ENCODE peak calls at places on chromosomes 12 and 14, in five cellular contexts. B is BE2C, G is Calu3, C is GM12865, F is BJ. J is an unnamed sample.

GRCh38 chr14:50103558-50103957 is 12.8 kb downstream of the VCPKMT start:
- DNase-seq in G (no peak), F (no peak), C (no peak), B (no peak), J (no peak)

GRCh38 chr12:132593938-132594358 is 16.4 kb downstream of the LRCOL1 start:
- DNase-seq in C (peak; percentile 42), F (peak; percentile 79), B (peak; percentile 98), G (peak; percentile 98), J (peak; percentile 64)

GRCh38 chr14:95437715-95438114 is 78.7 kb downstream of the SYNE3 start:
- DNase-seq in F (no peak), C (no peak), G (no peak), B (no peak), J (no peak)

GRCh38 chr12:3253682-3254275 is 176.6 kb downstream of the TSPAN9 start:
- DNase-seq in G (no peak), C (no peak), B (no peak), F (no peak), J (no peak)

GRCh38 chr12:2332947-2333346 is 280.2 kb downstream of the CACNA1C start:
- DNase-seq in C (no peak), F (no peak), B (no peak), G (no peak), J (no peak)

GRCh38 chr14:100979780-100980179 is 76.3 kb upstream of the RTL1 start:
- DNase-seq in G (no peak), B (no peak), F (peak; percentile 41), C (no peak), J (no peak)

GRCh38 chr14:90419200-90419599 is 22.4 kb downstream of the CALM1 start:
- DNase-seq in B (peak; percentile 81), F (peak; percentile 56), G (peak; percentile 89), C (no peak), J (no peak)

GRCh38 chr14:61125314-61126082 is 144.5 kb downstream of the SLC38A6 start:
- DNase-seq in F (no peak), G (no peak), C (no peak), B (no peak), J (no peak)

GRCh38 chr14:63938198-63939005 is 85.6 kb downstream of the SYNE2 start:
- DNase-seq in C (peak; percentile 72), G (peak; percentile 6), B (no peak), F (no peak), J (peak; percentile 36)

GRCh38 chr14:26334288-26334687 is 263.5 kb downstream of the NOVA1 start:
- DNase-seq in B (no peak), F (no peak), G (no peak), C (no peak), J (no peak)

GRCh38 chr12:110689601-110690430 is 901 bp upstream of the HVCN1 start:
- DNase-seq in C (peak; percentile 93), F (no peak), G (peak; percentile 7), B (no peak), J (peak; percentile 84)

GRCh38 chr14:73824116-73824515 is 27.5 kb upstream of the PTGR2 start:
- DNase-seq in G (no peak), C (no peak), F (no peak), B (no peak), J (no peak)
- TF ChIP-seq CTCF in G (no peak), C (no peak), F (no peak), B (no peak), J (no peak)

GRCh38 chr14:92121207-92121669 is 268 bp downstream of the NDUFB1 start:
- DNase-seq in C (peak; percentile 59), G (no peak), F (no peak), B (no peak), J (no peak)

GRCh38 chr14:92122351-92122677 is 545 bp downstream of the CPSF2 start:
- DNase-seq in B (peak; percentile 19), G (no peak), F (no peak), C (peak; percentile 33), J (peak; percentile 37)

GRCh38 chr14:92122761-92123160 is 992 bp downstream of the CPSF2 start:
- DNase-seq in G (no peak), F (no peak), B (no peak), C (peak; percentile 37), J (no peak)

DNA sequence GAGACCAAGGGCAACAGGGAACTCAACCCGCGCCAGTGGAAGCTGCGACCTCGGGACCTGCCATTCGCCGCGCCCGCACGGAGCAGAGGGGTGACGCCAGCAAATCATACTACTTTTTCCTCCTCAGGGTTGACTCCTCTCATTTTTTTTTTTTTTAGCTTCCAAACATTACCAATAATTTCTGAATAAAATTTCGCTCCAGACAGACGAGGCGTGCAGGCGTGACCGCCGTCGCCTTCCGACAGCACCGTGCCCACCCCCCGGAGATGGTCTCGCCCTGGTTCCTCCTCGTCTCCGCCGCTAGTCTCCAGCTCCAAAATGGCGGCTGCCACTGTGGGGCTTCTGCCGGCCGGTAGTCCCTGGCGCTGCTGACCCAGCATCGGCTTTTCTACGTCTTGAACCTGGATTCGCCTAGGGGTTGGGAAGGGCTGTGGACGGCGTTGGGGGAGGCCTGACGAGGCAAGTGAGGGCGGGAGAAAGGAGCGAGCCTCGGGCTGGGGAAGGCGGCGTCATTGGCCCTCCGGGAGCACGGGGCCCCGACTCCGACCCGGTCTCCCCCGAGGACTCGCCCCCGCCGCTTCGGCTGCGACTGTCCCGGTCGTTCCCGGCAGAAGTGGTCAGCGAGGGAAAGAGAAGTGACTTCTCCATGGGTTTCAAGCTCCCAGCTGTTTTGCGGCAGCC is at the start of the genes CPSF2 and NDUFB1:
- DNase-seq in F (no peak), B (peak; percentile 88), G (peak; percentile 87), C (peak; percentile 92), J (peak; percentile 95)
- TF ChIP-seq CTCF in F (no peak), B (no peak), G (no peak), C (no peak), J (no peak)

DNA sequence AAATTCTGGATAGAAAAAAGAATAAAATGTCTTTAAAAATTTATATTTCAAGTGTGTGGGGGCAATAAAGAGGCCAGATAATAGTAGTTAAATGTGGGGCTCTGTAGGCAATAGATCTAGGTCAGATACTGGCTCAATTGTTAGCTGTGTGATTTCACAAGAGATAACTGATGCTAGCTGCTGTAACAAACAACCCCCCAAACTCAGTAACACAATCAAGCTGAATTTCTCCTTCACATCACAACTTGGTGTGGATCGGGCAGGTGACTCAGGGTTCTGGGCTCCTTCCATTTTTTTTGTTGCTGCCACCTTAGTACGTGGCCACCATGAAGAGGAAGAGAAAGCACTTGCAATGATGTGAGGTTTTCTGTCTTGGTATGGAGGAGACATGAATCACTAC is 64.5 kb downstream of the KICS2 start:
- DNase-seq in B (no peak), C (no peak), G (no peak), F (no peak), J (no peak)
- TF ChIP-seq CTCF in B (no peak), C (no peak), G (no peak), F (no peak), J (no peak)

DNA sequence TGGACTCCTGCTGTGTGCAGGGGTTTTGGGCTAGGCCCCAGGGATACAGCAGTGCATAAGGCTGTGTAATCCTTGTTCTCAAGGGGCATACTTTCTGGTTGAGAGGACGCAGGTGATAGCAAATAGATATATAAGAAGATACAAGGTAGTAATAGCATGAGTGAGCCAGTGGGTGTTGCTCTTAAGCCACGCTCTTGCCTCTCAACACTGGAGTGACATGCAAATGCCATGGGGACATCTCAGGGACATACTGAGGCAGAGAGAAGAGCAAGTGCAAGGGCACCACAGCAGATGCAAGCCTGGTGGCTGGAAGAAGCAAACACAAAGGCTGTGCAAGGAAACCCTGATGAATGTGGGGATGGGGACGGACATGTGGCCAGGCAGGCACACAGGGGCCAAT is 223.3 kb downstream of the CHST11 start:
- DNase-seq in G (no peak), B (peak; percentile 31), F (no peak), C (peak; percentile 75), J (peak; percentile 55)
- TF ChIP-seq CTCF in G (no peak), B (peak; percentile 67), F (peak; percentile 45), C (peak; percentile 57), J (peak; percentile 42)

DNA sequence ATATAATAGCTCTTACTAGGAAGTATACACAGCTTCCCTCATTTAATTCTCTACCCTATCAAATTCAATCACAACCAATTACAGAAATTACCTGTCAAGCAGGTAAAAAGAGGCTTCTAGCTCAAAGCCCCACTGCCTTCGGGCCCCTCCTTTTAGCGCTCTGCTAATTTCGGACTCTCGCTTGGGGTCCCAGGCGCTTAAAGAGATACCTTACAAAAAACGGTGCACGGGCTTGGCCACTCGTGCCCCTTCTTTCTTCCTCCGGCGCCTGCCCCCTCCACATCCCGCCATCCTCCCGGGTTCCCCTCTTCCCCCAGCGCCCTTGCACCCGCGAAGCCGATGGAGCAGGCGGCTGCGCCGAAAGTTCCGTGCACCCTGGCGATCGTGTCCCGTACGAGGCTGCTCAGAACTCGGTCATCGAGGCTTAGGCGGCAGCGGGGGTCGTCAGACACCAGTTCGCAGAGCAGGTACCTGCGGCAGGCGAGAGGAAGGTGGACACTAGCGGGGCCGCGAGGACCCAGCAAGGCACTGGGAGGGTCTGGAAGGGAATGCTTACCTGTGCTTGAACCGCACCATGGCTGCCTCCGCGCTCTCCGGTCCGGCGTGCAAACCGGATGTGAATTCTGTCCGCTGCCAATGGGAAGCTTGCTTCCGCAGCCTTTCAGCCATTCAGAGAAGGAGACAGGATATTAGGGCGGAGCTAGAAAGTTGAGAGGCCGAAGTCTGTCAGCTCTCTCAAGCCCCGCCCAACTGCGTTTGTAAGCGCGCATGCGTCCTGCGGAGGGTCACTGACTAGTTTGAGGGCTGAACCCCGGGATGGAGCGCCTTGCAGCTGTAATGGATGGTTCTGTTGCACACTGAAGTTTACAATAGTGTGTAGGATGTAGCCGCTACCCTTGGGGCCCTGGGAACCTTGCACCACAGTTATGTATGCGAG is at the start of gene POP5:
- DNase-seq in C (peak; percentile 98), B (peak; percentile 96), G (peak; percentile 97), F (peak; percentile 87), J (peak; percentile 95)
- TF ChIP-seq CTCF in C (no peak), B (no peak), G (no peak), F (no peak), J (no peak)

J was measured in GM13976.